ENCODE peak calls at places on chromosome 10, in six cellular contexts. One of them, this sample, is unnamed.

GRCh38 chr10:48518926-48519730 is 85.7 kb downstream of the ARHGAP22 start:
- DNase-seq in memory B cell: no peak
- DNase-seq in HT-29: no peak
- DNase-seq in choroid plexus epithelial cell: no peak
- DNase-seq in RWPE1: no peak
- DNase-seq in T1000: no peak
- DNase-seq in this sample: no peak

GRCh38 chr10:100014129-100014762 is 4.5 kb upstream of the DNMBP start:
- DNase-seq in RWPE1: no peak
- DNase-seq in choroid plexus epithelial cell: no peak
- DNase-seq in memory B cell: no peak
- DNase-seq in T1000: no peak
- DNase-seq in HT-29: no peak
- DNase-seq in this sample: no peak

GRCh38 chr10:78272329-78272728 is 238.7 kb downstream of the RPS24 start:
- DNase-seq in HT-29: no peak
- DNase-seq in RWPE1: no peak
- DNase-seq in T1000: no peak
- DNase-seq in memory B cell: no peak
- DNase-seq in choroid plexus epithelial cell: no peak
- DNase-seq in this sample: no peak

GRCh38 chr10:93512565-93512964 is 16.2 kb downstream of the CEP55 start:
- DNase-seq in T1000: no peak
- DNase-seq in choroid plexus epithelial cell: peak; percentile 39
- DNase-seq in HT-29: no peak
- DNase-seq in memory B cell: no peak
- DNase-seq in RWPE1: no peak
- DNase-seq in this sample: no peak

GRCh38 chr10:114173680-114174461 is at the start of gene CCDC186:
- DNase-seq in T1000: peak; percentile 85
- DNase-seq in HT-29: peak; percentile 97
- DNase-seq in choroid plexus epithelial cell: peak; percentile 95
- DNase-seq in RWPE1: peak; percentile 99
- DNase-seq in memory B cell: peak; percentile 96
- DNase-seq in this sample: peak; percentile 94

GRCh38 chr10:128074589-128074988 is 51.6 kb downstream of the MKI67 start:
- DNase-seq in choroid plexus epithelial cell: no peak
- DNase-seq in RWPE1: no peak
- DNase-seq in T1000: no peak
- DNase-seq in HT-29: no peak
- DNase-seq in memory B cell: no peak
- DNase-seq in this sample: no peak

GRCh38 chr10:78775891-78776290 is 292.9 kb upstream of the ZMIZ1 start:
- DNase-seq in RWPE1: no peak
- DNase-seq in choroid plexus epithelial cell: no peak
- DNase-seq in memory B cell: no peak
- DNase-seq in T1000: no peak
- DNase-seq in HT-29: no peak
- DNase-seq in this sample: no peak

GRCh38 chr10:60267802-60268201 is 121.9 kb downstream of the ANK3 start:
- DNase-seq in memory B cell: no peak
- DNase-seq in HT-29: no peak
- DNase-seq in T1000: no peak
- DNase-seq in RWPE1: no peak
- DNase-seq in choroid plexus epithelial cell: no peak
- DNase-seq in this sample: no peak

GRCh38 chr10:22437620-22438588 is 92.6 kb downstream of the SPAG6 start:
- DNase-seq in RWPE1: peak; percentile 14
- DNase-seq in choroid plexus epithelial cell: peak; percentile 46
- DNase-seq in HT-29: no peak
- DNase-seq in memory B cell: peak; percentile 68
- DNase-seq in T1000: no peak
- DNase-seq in this sample: no peak

GRCh38 chr10:72173635-72174296 is 42.0 kb upstream of the ANAPC16 start:
- DNase-seq in HT-29: no peak
- DNase-seq in RWPE1: no peak
- DNase-seq in T1000: peak; percentile 57
- DNase-seq in choroid plexus epithelial cell: peak; percentile 43
- DNase-seq in memory B cell: no peak
- DNase-seq in this sample: no peak

GRCh38 chr10:79588800-79589199 is 21.9 kb upstream of the SFTPA1 start:
- DNase-seq in choroid plexus epithelial cell: no peak
- DNase-seq in memory B cell: no peak
- DNase-seq in T1000: no peak
- DNase-seq in RWPE1: no peak
- DNase-seq in HT-29: no peak
- DNase-seq in this sample: no peak

GRCh38 chr10:122083478-122084025 is 94.6 kb downstream of the TACC2 start:
- DNase-seq in T1000: no peak
- DNase-seq in HT-29: no peak
- DNase-seq in memory B cell: no peak
- DNase-seq in RWPE1: no peak
- DNase-seq in choroid plexus epithelial cell: no peak
- DNase-seq in this sample: peak; percentile 67

GRCh38 chr10:31421322-31421721 is 102.3 kb downstream of the ZEB1 start:
- DNase-seq in T1000: no peak
- DNase-seq in HT-29: no peak
- DNase-seq in choroid plexus epithelial cell: no peak
- DNase-seq in RWPE1: no peak
- DNase-seq in memory B cell: no peak
- DNase-seq in this sample: no peak

GRCh38 chr10:26269754-26270153 is 53.2 kb downstream of the GAD2 start:
- DNase-seq in memory B cell: no peak
- DNase-seq in HT-29: peak; percentile 63
- DNase-seq in T1000: no peak
- DNase-seq in RWPE1: peak; percentile 19
- DNase-seq in choroid plexus epithelial cell: peak; percentile 8
- DNase-seq in this sample: no peak

GRCh38 chr10:72292223-72292691 is 18.5 kb downstream of the DDIT4 start:
- DNase-seq in T1000: no peak
- DNase-seq in memory B cell: no peak
- DNase-seq in HT-29: peak; percentile 71
- DNase-seq in choroid plexus epithelial cell: no peak
- DNase-seq in RWPE1: peak; percentile 97
- DNase-seq in this sample: no peak

GRCh38 chr10:103627893-103628292 is 134.4 kb downstream of the NEURL1 start:
- DNase-seq in RWPE1: no peak
- DNase-seq in choroid plexus epithelial cell: no peak
- DNase-seq in memory B cell: no peak
- DNase-seq in HT-29: no peak
- DNase-seq in T1000: no peak
- DNase-seq in this sample: no peak

GRCh38 chr10:114279289-114279688 is 40.2 kb downstream of the VWA2 start:
- DNase-seq in memory B cell: no peak
- DNase-seq in HT-29: no peak
- DNase-seq in T1000: no peak
- DNase-seq in choroid plexus epithelial cell: no peak
- DNase-seq in RWPE1: no peak
- DNase-seq in this sample: no peak

GRCh38 chr10:74072503-74072902 is 74.6 kb downstream of the VCL start:
- DNase-seq in T1000: no peak
- DNase-seq in HT-29: no peak
- DNase-seq in memory B cell: no peak
- DNase-seq in choroid plexus epithelial cell: peak; percentile 64
- DNase-seq in RWPE1: no peak
- DNase-seq in this sample: no peak

GRCh38 chr10:44993226-44993921 is 7.3 kb upstream of the ZNF22 start:
- DNase-seq in RWPE1: no peak
- DNase-seq in memory B cell: no peak
- DNase-seq in T1000: no peak
- DNase-seq in choroid plexus epithelial cell: no peak
- DNase-seq in HT-29: no peak
- DNase-seq in this sample: peak; percentile 5

GRCh38 chr10:67140641-67141040 is 214.8 kb downstream of the LRRTM3 start:
- DNase-seq in T1000: no peak
- DNase-seq in memory B cell: no peak
- DNase-seq in HT-29: no peak
- DNase-seq in RWPE1: no peak
- DNase-seq in choroid plexus epithelial cell: no peak
- DNase-seq in this sample: no peak

GRCh38 chr10:31381766-31382316 is 62.8 kb downstream of the ZEB1 start:
- DNase-seq in memory B cell: no peak
- DNase-seq in RWPE1: peak; percentile 4
- DNase-seq in HT-29: no peak
- DNase-seq in choroid plexus epithelial cell: no peak
- DNase-seq in T1000: no peak
- DNase-seq in this sample: no peak

GRCh38 chr10:122999347-122999746 is 9.2 kb downstream of the IKZF5 start:
- DNase-seq in RWPE1: no peak
- DNase-seq in T1000: no peak
- DNase-seq in choroid plexus epithelial cell: no peak
- DNase-seq in memory B cell: no peak
- DNase-seq in HT-29: peak; percentile 18
- DNase-seq in this sample: no peak

GRCh38 chr10:110171032-110171431 is 36.4 kb upstream of the MXI1 start:
- DNase-seq in choroid plexus epithelial cell: no peak
- DNase-seq in RWPE1: peak; percentile 69
- DNase-seq in memory B cell: no peak
- DNase-seq in HT-29: no peak
- DNase-seq in T1000: no peak
- DNase-seq in this sample: no peak

GRCh38 chr10:90042075-90042474 is 340.7 kb downstream of the KIF20B start:
- DNase-seq in T1000: no peak
- DNase-seq in RWPE1: no peak
- DNase-seq in memory B cell: no peak
- DNase-seq in choroid plexus epithelial cell: no peak
- DNase-seq in HT-29: no peak
- DNase-seq in this sample: no peak

GRCh38 chr10:79142064-79142491 is 73.3 kb downstream of the ZMIZ1 start:
- DNase-seq in memory B cell: no peak
- DNase-seq in RWPE1: no peak
- DNase-seq in T1000: peak; percentile 35
- DNase-seq in choroid plexus epithelial cell: peak; percentile 69
- DNase-seq in HT-29: no peak
- DNase-seq in this sample: no peak

GRCh38 chr10:101323495-101323894 is 30.5 kb upstream of the BTRC start:
- DNase-seq in RWPE1: no peak
- DNase-seq in choroid plexus epithelial cell: no peak
- DNase-seq in HT-29: no peak
- DNase-seq in T1000: no peak
- DNase-seq in memory B cell: no peak
- DNase-seq in this sample: no peak

GRCh38 chr10:7320072-7320471 is 90.8 kb downstream of the SFMBT2 start:
- DNase-seq in RWPE1: no peak
- DNase-seq in HT-29: no peak
- DNase-seq in memory B cell: no peak
- DNase-seq in choroid plexus epithelial cell: no peak
- DNase-seq in T1000: no peak
- DNase-seq in this sample: no peak

GRCh38 chr10:113038183-113038582 is 88.1 kb downstream of the TCF7L2 start:
- DNase-seq in memory B cell: no peak
- DNase-seq in choroid plexus epithelial cell: no peak
- DNase-seq in T1000: no peak
- DNase-seq in HT-29: no peak
- DNase-seq in RWPE1: no peak
- DNase-seq in this sample: no peak

GRCh38 chr10:77661674-77662073 is 24.1 kb upstream of the KCNMA1 start:
- DNase-seq in RWPE1: no peak
- DNase-seq in T1000: no peak
- DNase-seq in HT-29: no peak
- DNase-seq in memory B cell: no peak
- DNase-seq in choroid plexus epithelial cell: no peak
- DNase-seq in this sample: no peak

GRCh38 chr10:26869528-26869927 is 8.8 kb upstream of the ABI1 start:
- DNase-seq in choroid plexus epithelial cell: no peak
- DNase-seq in memory B cell: no peak
- DNase-seq in RWPE1: peak; percentile 83
- DNase-seq in HT-29: peak; percentile 62
- DNase-seq in T1000: no peak
- DNase-seq in this sample: no peak

GRCh38 chr10:48683893-48684292 is 780 bp upstream of the WDFY4 start:
- DNase-seq in HT-29: no peak
- DNase-seq in memory B cell: no peak
- DNase-seq in T1000: no peak
- DNase-seq in choroid plexus epithelial cell: no peak
- DNase-seq in RWPE1: no peak
- DNase-seq in this sample: no peak

GRCh38 chr10:78417425-78418370 is 384.0 kb downstream of the RPS24 start:
- DNase-seq in choroid plexus epithelial cell: no peak
- DNase-seq in T1000: no peak
- DNase-seq in RWPE1: no peak
- DNase-seq in memory B cell: no peak
- DNase-seq in HT-29: no peak
- DNase-seq in this sample: no peak

GRCh38 chr10:132575320-132576201 is 38.0 kb downstream of the INPP5A start:
- DNase-seq in T1000: peak; percentile 55
- DNase-seq in HT-29: peak; percentile 79
- DNase-seq in memory B cell: no peak
- DNase-seq in RWPE1: no peak
- DNase-seq in choroid plexus epithelial cell: peak; percentile 91
- DNase-seq in this sample: no peak

GRCh38 chr10:30435068-30435422 is 1.1 kb downstream of the MAP3K8 start:
- DNase-seq in T1000: no peak
- DNase-seq in RWPE1: no peak
- DNase-seq in HT-29: peak; percentile 63
- DNase-seq in memory B cell: no peak
- DNase-seq in choroid plexus epithelial cell: peak; percentile 58
- DNase-seq in this sample: peak; percentile 51